ENCODE peak calls at places on chromosomes 4 and X, in ten cellular contexts. M, C, T, W, N, R, L, S, K and U are unnamed samples.

GRCh38 chr4:76074995-76075600 is 589 bp downstream of the ART3 start:
- DNase-seq in L (no peak), T (no peak), W (no peak), S (no peak), N (no peak), C (no peak), R (no peak), K (no peak), M (no peak), U (no peak)

GRCh38 chr4:165184220-165184619 is 23.1 kb upstream of the KLHL2 start:
- DNase-seq in W (no peak), T (no peak), K (no peak), C (no peak), N (no peak), R (no peak), S (no peak), M (no peak), L (no peak), U (no peak)

GRCh38 chr4:174874898-174875297 is 43.3 kb upstream of the ADAM29 start:
- DNase-seq in W (no peak), C (no peak), S (no peak), M (no peak), R (no peak), L (no peak), N (no peak), K (no peak), T (no peak), U (no peak)

GRCh38 chr4:128979934-128980333 is 113.4 kb downstream of the SCLT1 start:
- DNase-seq in L (no peak), K (no peak), C (no peak), R (peak), M (no peak), T (peak), S (no peak), N (peak), W (no peak), U (peak)

GRCh38 chr4:109298279-109299010 is 4.0 kb downstream of the COL25A1 start:
- DNase-seq in W (peak), S (peak), T (no peak), R (no peak), K (peak), N (no peak), L (peak), C (no peak), M (no peak), U (no peak)

GRCh38 chrX:51641421-51642021 is 22.8 kb upstream of the CENPVL3 start:
- DNase-seq in L (peak), W (peak), N (peak), T (peak), S (peak), R (no peak), M (no peak), K (no peak), C (no peak), U (peak)

GRCh38 chrX:130851569-130851968 is 51.4 kb downstream of the ENOX2 start:
- DNase-seq in K (no peak), L (no peak), S (no peak), R (no peak), N (no peak), W (no peak), M (no peak), T (no peak), C (no peak), U (no peak)

GRCh38 chrX:127558811-127559210 is 493.4 kb downstream of the ACTRT1 start:
- DNase-seq in R (no peak), W (no peak), N (no peak), L (no peak), T (no peak), S (no peak), M (no peak), C (no peak), K (no peak), U (peak)

GRCh38 chr4:87529187-87529586 is at the start of gene SPARCL1:
- DNase-seq in K (no peak), C (no peak), M (no peak), T (no peak), R (no peak), W (no peak), L (peak), N (no peak), S (no peak), U (no peak)

GRCh38 chr4:142663828-142664227 is 182.3 kb downstream of the INPP4B start:
- DNase-seq in K (no peak), L (no peak), T (no peak), C (no peak), W (no peak), N (peak), M (no peak), S (no peak), R (no peak), U (no peak)

GRCh38 chr4:47221721-47222120 is 190.4 kb downstream of the GABRB1 start:
- DNase-seq in L (no peak), K (no peak), S (no peak), W (no peak), R (no peak), T (no peak), N (no peak), C (no peak), M (no peak), U (no peak)

GRCh38 chr4:172270421-172270820 is 457.2 kb downstream of the GALNTL6 start:
- DNase-seq in M (no peak), R (peak), W (peak), C (no peak), L (no peak), K (peak), N (no peak), T (no peak), S (peak), U (no peak)

GRCh38 chr4:142404191-142404611 is 441.9 kb downstream of the INPP4B start:
- DNase-seq in M (no peak), S (no peak), W (no peak), R (no peak), C (no peak), N (peak), L (no peak), T (no peak), K (no peak), U (no peak)

GRCh38 chr4:2850966-2851782 is 7.5 kb downstream of the ADD1 start:
- DNase-seq in R (no peak), T (no peak), K (no peak), M (no peak), W (no peak), S (no peak), L (no peak), N (no peak), C (no peak), U (peak)

GRCh38 chr4:76531597-76531996 is 96.6 kb downstream of the SHROOM3 start:
- DNase-seq in T (no peak), R (no peak), M (no peak), C (no peak), W (no peak), S (no peak), K (no peak), N (no peak), L (no peak), U (no peak)

GRCh38 chrX:41259516-41259915 is 74.4 kb upstream of the DDX3X start:
- DNase-seq in C (no peak), T (no peak), M (no peak), W (no peak), L (peak), S (no peak), K (no peak), R (no peak), N (no peak), U (no peak)

GRCh38 chr4:24032371-24032989 is 142.6 kb upstream of the PPARGC1A start:
- DNase-seq in T (no peak), S (no peak), M (no peak), R (no peak), N (no peak), C (no peak), L (peak), W (peak), K (no peak), U (peak)

GRCh38 chrX:124005220-124005619 is 43.7 kb downstream of the STAG2 start:
- DNase-seq in S (no peak), L (no peak), N (no peak), M (no peak), C (no peak), K (no peak), R (no peak), T (no peak), W (no peak), U (no peak)

GRCh38 chr4:180164799-180165198 is 2078.4 kb upstream of the TENM3 start:
- DNase-seq in W (peak), R (peak), N (peak), K (no peak), S (no peak), T (no peak), M (no peak), C (no peak), L (no peak), U (peak)

GRCh38 chrX:124393238-124393637 is 46.9 kb downstream of the SH2D1A start:
- DNase-seq in K (no peak), M (no peak), R (no peak), S (no peak), T (no peak), L (no peak), C (no peak), W (no peak), N (no peak), U (no peak)

GRCh38 chr4:142358656-142359055 is 487.4 kb downstream of the INPP4B start:
- DNase-seq in L (peak), W (no peak), S (no peak), K (no peak), R (no peak), M (no peak), C (peak), T (no peak), N (no peak), U (no peak)

GRCh38 chr4:2441393-2442174 is 22.8 kb downstream of the CFAP99 start:
- DNase-seq in W (peak), R (no peak), N (peak), L (peak), S (no peak), T (no peak), C (peak), M (peak), K (peak), U (peak)

GRCh38 chrX:101265869-101266428 is 25.2 kb downstream of the TAF7L start:
- DNase-seq in C (no peak), K (no peak), N (no peak), M (no peak), R (no peak), T (no peak), S (no peak), W (no peak), L (no peak), U (peak)

GRCh38 chrX:11557120-11557519 is 108.6 kb downstream of the ARHGAP6 start:
- DNase-seq in T (peak), N (peak), C (no peak), R (peak), S (no peak), M (no peak), L (no peak), K (no peak), W (no peak), U (peak)